ENCODE peak calls at places on chromosomes 3 and 15, in nine cellular contexts. C is PC-9, Y is GM23338, T is A549, J is astrocyte of the spinal cord, W is psoas muscle, U is thoracic aorta, Q is Caco-2, V is astrocyte. P is an unnamed sample.

GRCh38 chr3:134291300-134292254 is 40.9 kb upstream of the RYK start:
- DNase-seq in C (peak; percentile 49), Y (no peak), T (no peak), J (peak; percentile 82), W (peak; percentile 90), U (no peak), Q (no peak), V (peak; percentile 69), P (peak; percentile 63)

GRCh38 chr3:35505181-35505580 is 134.1 kb upstream of the ARPP21 start:
- DNase-seq in C (no peak), Y (peak; percentile 85), T (no peak), J (no peak), W (peak; percentile 44), U (no peak), Q (peak; percentile 73), V (no peak), P (no peak)

GRCh38 chr3:74119221-74119620 is 494.5 kb upstream of the PDZRN3 start:
- DNase-seq in C (no peak), Y (no peak), T (no peak), J (no peak), W (no peak), U (no peak), Q (no peak), V (no peak), P (no peak)

GRCh38 chr3:183540501-183541234 is 14.8 kb downstream of the KLHL6 start:
- DNase-seq in C (no peak), Y (no peak), T (no peak), J (no peak), W (no peak), U (no peak), Q (no peak), V (no peak), P (peak; percentile 53)

GRCh38 chr15:93987068-93987467 is 244.3 kb upstream of the MCTP2 start:
- DNase-seq in C (no peak), Y (no peak), T (no peak), J (no peak), W (no peak), U (no peak), Q (no peak), V (no peak), P (no peak)

GRCh38 chr3:127448161-127448561 is 142.4 kb downstream of the TPRA1 start:
- DNase-seq in C (no peak), Y (no peak), T (no peak), J (no peak), W (no peak), U (no peak), Q (peak; percentile 15), V (no peak), P (no peak)

GRCh38 chr3:126529585-126530170 is 5.7 kb downstream of the CHST13 start:
- DNase-seq in C (no peak), Y (no peak), T (no peak), J (no peak), W (peak; percentile 37), U (no peak), Q (no peak), V (no peak), P (no peak)

GRCh38 chr3:72702390-72702789 is 145.9 kb downstream of the SHQ1 start:
- DNase-seq in C (no peak), Y (no peak), T (no peak), J (no peak), W (no peak), U (no peak), Q (no peak), V (no peak), P (no peak)

GRCh38 chr3:39178553-39178952 is 13.8 kb downstream of the XIRP1 start:
- DNase-seq in C (no peak), Y (no peak), T (no peak), J (peak; percentile 46), W (no peak), U (no peak), Q (no peak), V (peak; percentile 37), P (no peak)

GRCh38 chr3:170539886-170540285 is 46.0 kb downstream of the SLC7A14 start:
- DNase-seq in C (no peak), Y (no peak), T (no peak), J (no peak), W (no peak), U (no peak), Q (no peak), V (no peak), P (no peak)

GRCh38 chr3:10601131-10601856 is 95.9 kb upstream of the ATP2B2 start:
- DNase-seq in C (no peak), Y (no peak), T (no peak), J (peak; percentile 79), W (no peak), U (no peak), Q (no peak), V (peak; percentile 47), P (no peak)

GRCh38 chr3:195468841-195469240 is 26.0 kb upstream of the ACAP2 start:
- DNase-seq in C (no peak), Y (no peak), T (no peak), J (no peak), W (no peak), U (no peak), Q (no peak), V (no peak), P (no peak)

GRCh38 chr15:51333571-51333970 is 4.8 kb downstream of the CYP19A1 start:
- DNase-seq in C (no peak), Y (no peak), T (no peak), J (no peak), W (no peak), U (no peak), Q (no peak), V (no peak), P (no peak)

GRCh38 chr3:44066806-44067205 is 174.9 kb upstream of the TOPAZ1 start:
- DNase-seq in C (no peak), Y (no peak), T (no peak), J (no peak), W (no peak), U (no peak), Q (no peak), V (no peak), P (no peak)

GRCh38 chr3:47377186-47377585 is 3.6 kb upstream of the PTPN23 start:
- DNase-seq in C (no peak), Y (no peak), T (no peak), J (no peak), W (no peak), U (no peak), Q (no peak), V (no peak), P (no peak)

GRCh38 chr3:58167431-58168351 is 43.1 kb downstream of the DNASE1L3 start:
- DNase-seq in C (peak; percentile 51), Y (peak; percentile 74), T (peak; percentile 46), J (peak; percentile 46), W (peak; percentile 68), U (no peak), Q (peak; percentile 65), V (no peak), P (peak; percentile 74)

GRCh38 chr3:42961633-42962032 is 17.5 kb upstream of the GASK1A start:
- DNase-seq in C (peak; percentile 13), Y (peak; percentile 84), T (peak; percentile 6), J (peak; percentile 51), W (no peak), U (no peak), Q (no peak), V (peak; percentile 16), P (peak; percentile 37)

GRCh38 chr3:145070795-145071194 is 1090.2 kb downstream of the PLOD2 start:
- DNase-seq in C (no peak), Y (no peak), T (no peak), J (no peak), W (no peak), U (no peak), Q (no peak), V (no peak), P (no peak)

GRCh38 chr3:103918336-103918735 is 1448.4 kb upstream of the ALCAM start:
- DNase-seq in C (no peak), Y (no peak), T (no peak), J (no peak), W (no peak), U (no peak), Q (no peak), V (no peak), P (no peak)

DNA sequence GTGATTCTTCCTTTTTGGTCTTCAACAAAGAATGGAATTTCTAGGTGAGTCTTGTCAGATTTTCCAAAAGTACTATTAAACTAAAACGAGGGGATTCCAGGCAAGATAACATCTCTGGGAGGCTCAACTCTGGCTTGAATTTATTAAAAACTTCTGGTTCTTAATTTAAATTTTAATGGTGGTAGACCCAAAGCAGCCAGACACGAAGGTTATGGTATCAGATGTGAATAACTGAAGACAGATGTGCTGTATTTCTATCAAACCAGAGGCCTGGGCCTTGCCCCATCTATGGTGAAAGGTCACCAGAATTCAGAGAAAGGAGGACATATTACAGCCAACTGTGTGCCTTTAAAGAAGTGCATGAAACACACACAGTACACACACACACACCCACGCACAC is 283.2 kb upstream of the ICE2 start:
- DNase-seq in C (no peak), Y (no peak), T (no peak), J (no peak), W (no peak), U (no peak), Q (no peak), V (no peak), P (no peak)
- H3K4me3 ChIP-seq in C (no peak overlapping the region), Y (no peak overlapping the region), T (no peak overlapping the region), J (no peak overlapping the region), W (no peak overlapping the region), U (no peak overlapping the region), Q (no peak overlapping the region), V (no peak overlapping the region), P (no peak overlapping the region)

GRCh38 chr3:191455257-191455952 is 5.6 kb upstream of the PYDC2 start:
- DNase-seq in C (no peak), Y (no peak), T (no peak), J (no peak), W (no peak), U (no peak), Q (no peak), V (no peak), P (no peak)
- H3K4me3 ChIP-seq in C (no peak overlapping the region), Y (no peak overlapping the region), T (no peak overlapping the region), J (no peak overlapping the region), W (no peak overlapping the region), U (no peak overlapping the region), Q (no peak overlapping the region), V (no peak overlapping the region), P (no peak overlapping the region)

GRCh38 chr15:38638841-38639240 is 74.2 kb upstream of the RASGRP1 start:
- DNase-seq in C (no peak), Y (no peak), T (no peak), J (no peak), W (no peak), U (no peak), Q (no peak), V (no peak), P (no peak)
- H3K4me3 ChIP-seq in C (no peak overlapping the region), Y (no peak overlapping the region), T (no peak overlapping the region), J (no peak overlapping the region), W (no peak overlapping the region), U (no peak overlapping the region), Q (no peak overlapping the region), V (no peak overlapping the region), P (no peak overlapping the region)

DNA sequence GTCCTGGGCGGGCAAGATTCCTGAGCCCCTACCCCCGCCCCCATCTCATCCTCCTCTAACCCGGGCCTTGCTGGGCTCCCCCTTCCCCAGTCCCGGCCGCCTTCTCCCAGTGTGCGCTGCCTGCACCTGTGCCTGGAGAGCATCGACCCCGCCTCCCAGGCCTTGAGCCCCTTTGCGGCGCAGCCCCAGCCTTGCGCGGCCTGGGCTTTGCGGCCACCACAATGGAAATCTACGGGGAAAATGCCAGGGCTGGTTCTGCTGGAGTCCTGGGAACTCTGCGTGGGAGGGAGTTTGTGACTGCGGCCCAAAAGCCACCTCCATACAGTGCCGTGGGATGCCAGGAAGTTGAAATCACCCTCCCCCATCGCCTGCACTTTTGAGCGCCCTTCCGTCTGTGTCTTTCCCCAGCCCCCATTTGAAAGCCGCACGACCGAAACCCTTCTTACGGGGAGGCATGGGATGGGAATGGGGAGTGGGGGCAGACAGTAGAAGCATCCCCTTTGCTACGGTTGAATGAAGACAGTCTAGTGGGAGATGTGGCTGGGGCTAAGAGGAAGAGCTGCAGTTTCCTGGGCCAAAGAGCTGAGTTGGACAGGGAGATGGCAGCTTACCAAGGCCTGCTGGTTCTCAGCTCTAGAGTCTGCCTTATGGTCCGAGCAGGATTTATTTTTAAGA is 1.0 kb upstream of the SOX2 start:
- DNase-seq in C (no peak), Y (peak; percentile 94), T (no peak), J (peak; percentile 69), W (no peak), U (no peak), Q (no peak), V (peak; percentile 52), P (no peak)
- H3K4me3 ChIP-seq in C (peak overlapping the region; percentile 67), Y (peak overlapping the region; percentile 68), T (peak overlapping the region; percentile 53), J (peak overlapping the region; percentile 29), W (peak overlapping the region; percentile 55), U (no peak overlapping the region), Q (no peak overlapping the region), V (peak overlapping the region; percentile 68), P (no peak overlapping the region)